ENCODE peak calls at places on chromosomes 6 and 20, in ten cellular contexts. C is GM12865, P is AG10803, T is BJ, D is BE2C, U is stomach, N is fibroblast of the aortic adventitia, W is left ventricle myocardium inferior, E is choroid plexus epithelial cell, X is tibial nerve. G is an unnamed sample.

GRCh38 chr6:21263531-21264287 is 329.8 kb upstream of the SOX4 start:
- DNase-seq in C (peak; percentile 56), P (peak; percentile 8), T (no peak), D (no peak), U (no peak), N (no peak), W (no peak), E (peak; percentile 59), X (no peak), G (no peak)

GRCh38 chr20:53576195-53576580 is 17.5 kb downstream of the ZNF217 start:
- DNase-seq in C (no peak), P (no peak), T (no peak), D (no peak), U (peak; percentile 18), N (no peak), W (no peak), E (no peak), X (no peak), G (no peak)

GRCh38 chr6:129709451-129709908 is 497 bp downstream of the ARHGAP18 start:
- DNase-seq in C (no peak), P (peak; percentile 84), T (no peak), D (no peak), U (peak; percentile 38), N (peak; percentile 86), W (no peak), E (peak; percentile 80), X (peak; percentile 36), G (peak; percentile 90)

GRCh38 chr6:47631248-47632196 is 66.9 kb upstream of the ADGRF4 start:
- DNase-seq in C (peak; percentile 63), P (peak; percentile 40), T (peak; percentile 5), D (no peak), U (no peak), N (peak; percentile 77), W (no peak), E (peak; percentile 67), X (no peak), G (peak; percentile 72)

GRCh38 chr6:106512048-106512957 is 117.0 kb downstream of the RTN4IP1 start:
- DNase-seq in C (peak; percentile 83), P (peak; percentile 38), T (no peak), D (peak; percentile 26), U (peak; percentile 84), N (peak; percentile 59), W (peak; percentile 69), E (no peak), X (peak; percentile 33), G (peak; percentile 52)

GRCh38 chr6:164378330-164378729 is 931.1 kb downstream of the C6orf118 start:
- DNase-seq in C (no peak), P (no peak), T (no peak), D (peak; percentile 10), U (no peak), N (no peak), W (no peak), E (no peak), X (no peak), G (no peak)

GRCh38 chr20:19423097-19423891 is 210.9 kb downstream of the SLC24A3 start:
- DNase-seq in C (no peak), P (no peak), T (no peak), D (no peak), U (no peak), N (no peak), W (no peak), E (no peak), X (no peak), G (no peak)

GRCh38 chr6:169269180-169270076 is 15.8 kb upstream of the THBS2 start:
- DNase-seq in C (no peak), P (peak; percentile 82), T (peak; percentile 26), D (no peak), U (no peak), N (peak; percentile 94), W (peak; percentile 62), E (peak; percentile 60), X (peak; percentile 63), G (peak; percentile 66)

GRCh38 chr6:89439014-89439413 is 6.1 kb downstream of the ANKRD6 start:
- DNase-seq in C (no peak), P (no peak), T (no peak), D (no peak), U (no peak), N (no peak), W (no peak), E (no peak), X (no peak), G (no peak)

GRCh38 chr6:29751480-29751879 is 28.2 kb downstream of the HLA-F start:
- DNase-seq in C (no peak), P (no peak), T (no peak), D (no peak), U (no peak), N (no peak), W (no peak), E (no peak), X (no peak), G (no peak)

GRCh38 chr6:129695373-129696027 is 14.5 kb downstream of the ARHGAP18 start:
- DNase-seq in C (peak; percentile 47), P (no peak), T (no peak), D (no peak), U (no peak), N (no peak), W (no peak), E (no peak), X (no peak), G (no peak)

GRCh38 chr6:106995640-106996039 is 21.1 kb upstream of the CD24 start:
- DNase-seq in C (no peak), P (no peak), T (no peak), D (no peak), U (no peak), N (no peak), W (no peak), E (no peak), X (no peak), G (no peak)

GRCh38 chr20:61170521-61170920 is 81.5 kb upstream of the CDH4 start:
- DNase-seq in C (no peak), P (no peak), T (no peak), D (no peak), U (no peak), N (no peak), W (no peak), E (no peak), X (no peak), G (no peak)

GRCh38 chr6:139820191-139820590 is 445.7 kb upstream of the CITED2 start:
- DNase-seq in C (no peak), P (peak; percentile 55), T (peak; percentile 23), D (no peak), U (no peak), N (peak; percentile 76), W (no peak), E (peak; percentile 25), X (no peak), G (peak; percentile 47)
- TF ChIP-seq CTCF in C (no peak), P (no peak), T (no peak), D (no peak), U (no peak), N (no peak), W (no peak), E (no peak), X (no peak), G (no peak)

GRCh38 chr6:83824388-83824801 is 28.8 kb upstream of the RIPPLY2 start:
- DNase-seq in C (no peak), P (no peak), T (no peak), D (no peak), U (peak; percentile 30), N (peak; percentile 23), W (no peak), E (peak; percentile 16), X (no peak), G (peak; percentile 37)

GRCh38 chr6:83824831-83825230 is 28.3 kb upstream of the RIPPLY2 start:
- DNase-seq in C (no peak), P (no peak), T (no peak), D (no peak), U (no peak), N (peak; percentile 7), W (no peak), E (no peak), X (no peak), G (peak; percentile 2)

GRCh38 chr6:83822629-83823169 is 30.5 kb upstream of the RIPPLY2 start:
- DNase-seq in C (no peak), P (no peak), T (no peak), D (no peak), U (no peak), N (no peak), W (no peak), E (no peak), X (no peak), G (no peak)

DNA sequence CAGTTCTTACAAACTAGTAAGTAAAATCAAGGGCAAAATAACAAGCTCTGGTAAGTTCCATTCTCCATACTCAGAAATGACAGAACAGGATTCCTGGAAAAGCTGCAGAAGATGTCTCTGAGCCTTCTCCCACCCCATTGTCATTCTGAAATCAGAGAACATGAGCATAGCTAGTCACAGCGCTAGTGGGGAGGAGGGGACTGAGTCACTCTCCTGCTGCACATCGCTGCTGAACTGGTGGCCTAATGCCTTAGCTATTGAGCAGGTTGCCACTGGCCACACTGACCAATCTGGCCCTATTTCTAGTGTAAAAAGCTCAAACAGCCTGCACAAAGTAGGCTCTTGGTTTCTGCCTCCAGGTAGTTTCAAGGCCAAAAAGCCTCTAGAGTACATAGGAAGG is 26.1 kb upstream of the RIPPLY2 start:
- DNase-seq in C (no peak), P (no peak), T (no peak), D (no peak), U (no peak), N (no peak), W (no peak), E (no peak), X (no peak), G (peak; percentile 4)
- H3K4me3 ChIP-seq in C (no peak overlapping the region), P (no peak overlapping the region), T (no peak overlapping the region), D (no peak overlapping the region), U (no peak overlapping the region), N (no peak overlapping the region), W (no peak overlapping the region), E (no peak overlapping the region), X (no peak overlapping the region), G (no peak overlapping the region)

DNA sequence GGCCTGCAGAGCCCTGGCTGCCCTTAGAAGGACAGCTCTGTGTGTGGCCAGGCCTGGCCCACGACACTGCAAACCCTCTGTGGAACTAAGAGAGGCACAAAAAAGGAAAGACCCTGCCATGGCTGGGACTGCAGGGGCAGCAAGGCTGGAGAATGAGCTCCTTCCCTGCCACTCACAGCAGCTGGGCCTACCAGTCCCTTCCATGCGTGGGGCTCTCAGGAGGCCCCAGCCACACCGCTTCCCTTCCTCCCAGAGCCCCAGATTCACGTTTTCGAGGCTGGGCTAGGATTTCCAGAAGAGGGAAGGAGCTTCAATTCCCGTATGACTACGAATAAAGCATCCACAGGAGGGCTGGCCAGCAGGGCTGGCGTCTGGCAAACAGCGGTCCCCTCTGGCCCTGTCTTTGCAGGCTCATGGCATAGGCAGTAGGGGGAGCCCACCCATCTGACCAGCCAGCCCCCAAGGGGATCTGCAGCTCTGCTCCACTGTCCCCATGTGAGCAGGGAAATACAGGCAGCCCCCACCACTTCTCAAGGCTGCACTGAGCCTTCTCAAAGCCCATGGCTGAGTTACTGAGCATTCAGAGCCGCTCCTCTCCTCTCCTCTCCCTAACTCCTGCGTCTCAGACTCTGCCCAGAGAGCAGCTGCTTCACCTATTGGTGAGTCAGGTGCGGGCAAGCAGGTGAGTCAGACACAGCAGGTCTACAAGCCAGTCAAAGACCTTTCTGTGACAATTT is 53.1 kb downstream of the NINL start:
- DNase-seq in C (no peak), P (no peak), T (no peak), D (peak; percentile 63), U (no peak), N (peak; percentile 19), W (no peak), E (no peak), X (no peak), G (no peak)
- TF ChIP-seq CTCF in C (no peak), P (no peak), T (no peak), D (peak; percentile 58), U (no peak), N (peak; percentile 39), W (peak; percentile 18), E (peak; percentile 22), X (no peak), G (no peak)

GRCh38 chr6:36598739-36599318 is 4.7 kb downstream of the SRSF3 start:
- DNase-seq in C (no peak), P (no peak), T (no peak), D (no peak), U (no peak), N (no peak), W (no peak), E (no peak), X (no peak), G (no peak)
- H3K4me3 ChIP-seq in C (peak overlapping the region; percentile 94), P (peak overlapping the region; percentile 90), T (peak overlapping the region; percentile 90), D (peak overlapping the region; percentile 81), U (peak overlapping the region; percentile 93), N (peak overlapping the region; percentile 95), W (peak overlapping the region; percentile 79), E (peak overlapping the region; percentile 91), X (peak overlapping the region; percentile 64), G (peak overlapping the region; percentile 53)

G was measured in cardiac fibroblast.